ENCODE peak calls at places on chromosome X, in six cellular contexts. S is germinal center; P is naive thymus-derived CD4-positive, alpha-beta T cell; O is activated T-helper 1 cell treated with anti-CD3 and anti-CD28 coated beads, Interleukin-2, amount 50 U/mL, for 16 hours; M is ACHN; T is AG20443. N is an unnamed sample.

GRCh38 chrX:14028473-14028872 is 1.2 kb downstream of the GEMIN8 start:
- DNase-seq in S (no peak), P (no peak), O (no peak), M (no peak), T (no peak), N (no peak)

GRCh38 chrX:110316351-110317078 is 1.4 kb downstream of the AMMECR1 start:
- DNase-seq in S (no peak), P (no peak), O (no peak), M (peak; percentile 10), T (peak; percentile 6), N (peak; percentile 17)

GRCh38 chrX:99938464-99938863 is 471.6 kb downstream of the PCDH19 start:
- DNase-seq in S (no peak), P (no peak), O (no peak), M (no peak), T (no peak), N (no peak)

GRCh38 chrX:15242899-15243555 is 26.9 kb downstream of the ASB9 start:
- DNase-seq in S (peak; percentile 15), P (peak; percentile 24), O (no peak), M (peak; percentile 42), T (peak; percentile 39), N (peak; percentile 57)

GRCh38 chrX:4263005-4263404 is 549.6 kb upstream of the PRKX start:
- DNase-seq in S (no peak), P (no peak), O (no peak), M (peak; percentile 1), T (no peak), N (peak; percentile 7)

GRCh38 chrX:47187106-47187677 is 6.4 kb upstream of the UBA1 start:
- DNase-seq in S (no peak), P (no peak), O (no peak), M (no peak), T (no peak), N (peak; percentile 16)

GRCh38 chrX:138128025-138128671 is 562.2 kb downstream of the ZIC3 start:
- DNase-seq in S (peak; percentile 5), P (peak; percentile 1), O (no peak), M (peak; percentile 14), T (peak; percentile 29), N (peak; percentile 47)

GRCh38 chrX:107301253-107301652 is 94.8 kb downstream of the DNAAF6 start:
- DNase-seq in S (no peak), P (no peak), O (no peak), M (no peak), T (no peak), N (no peak)

GRCh38 chrX:95885074-95885473 is 799.6 kb upstream of the DIAPH2 start:
- DNase-seq in S (no peak), P (no peak), O (no peak), M (no peak), T (no peak), N (no peak)

N was measured in NAMALWA.